ENCODE peak calls at places on chromosomes 5 and 9, in six cellular contexts. D is breast epithelium; A is CD8-positive, alpha-beta T cell; V is left ventricle myocardium inferior; I is psoas muscle; S is adrenal gland. B is an unnamed sample.

GRCh38 chr9:98191615-98192502 is 578 bp downstream of the CORO2A start:
- DNase-seq in D (no peak), A (peak; percentile 47), V (no peak), I (peak; percentile 59), S (no peak), B (peak; percentile 86)

GRCh38 chr9:99870126-99870525 is 36.3 kb upstream of the STX17 start:
- DNase-seq in D (no peak), A (no peak), V (no peak), I (no peak), S (no peak), B (no peak)

GRCh38 chr5:134101686-134102439 is 12.6 kb upstream of the TCF7 start:
- DNase-seq in D (no peak), A (peak; percentile 75), V (peak; percentile 57), I (peak; percentile 84), S (peak; percentile 71), B (peak; percentile 82)

GRCh38 chr5:93924628-93925027 is 183.2 kb upstream of the POU5F2 start:
- DNase-seq in D (no peak), A (no peak), V (no peak), I (no peak), S (no peak), B (no peak)

GRCh38 chr9:104869801-104870200 is 58.2 kb downstream of the ABCA1 start:
- DNase-seq in D (no peak), A (no peak), V (no peak), I (no peak), S (no peak), B (no peak)

GRCh38 chr5:172342907-172343306 is 59.3 kb upstream of the UBTD2 start:
- DNase-seq in D (no peak), A (no peak), V (no peak), I (no peak), S (no peak), B (no peak)

GRCh38 chr9:99515874-99516656 is 294.0 kb downstream of the SEC61B start:
- DNase-seq in D (no peak), A (no peak), V (no peak), I (no peak), S (no peak), B (no peak)

GRCh38 chr9:131461166-131461565 is 41.6 kb upstream of the POMT1 start:
- DNase-seq in D (peak; percentile 31), A (no peak), V (no peak), I (no peak), S (no peak), B (peak; percentile 46)

GRCh38 chr5:34616665-34617064 is 39.5 kb upstream of the RAI14 start:
- DNase-seq in D (no peak), A (no peak), V (no peak), I (no peak), S (no peak), B (no peak)

GRCh38 chr9:133604856-133605255 is 4.3 kb downstream of the FAM163B start:
- DNase-seq in D (no peak), A (no peak), V (no peak), I (peak; percentile 44), S (peak; percentile 77), B (no peak)
- H3K36me3 ChIP-seq in D (no peaks in the 10 kb centered on the region), A (no peaks in the 10 kb centered on the region), V (no peaks in the 10 kb centered on the region), I (no peaks in the 10 kb centered on the region), S (no peaks in the 10 kb centered on the region), B (no peaks in the 10 kb centered on the region)

DNA sequence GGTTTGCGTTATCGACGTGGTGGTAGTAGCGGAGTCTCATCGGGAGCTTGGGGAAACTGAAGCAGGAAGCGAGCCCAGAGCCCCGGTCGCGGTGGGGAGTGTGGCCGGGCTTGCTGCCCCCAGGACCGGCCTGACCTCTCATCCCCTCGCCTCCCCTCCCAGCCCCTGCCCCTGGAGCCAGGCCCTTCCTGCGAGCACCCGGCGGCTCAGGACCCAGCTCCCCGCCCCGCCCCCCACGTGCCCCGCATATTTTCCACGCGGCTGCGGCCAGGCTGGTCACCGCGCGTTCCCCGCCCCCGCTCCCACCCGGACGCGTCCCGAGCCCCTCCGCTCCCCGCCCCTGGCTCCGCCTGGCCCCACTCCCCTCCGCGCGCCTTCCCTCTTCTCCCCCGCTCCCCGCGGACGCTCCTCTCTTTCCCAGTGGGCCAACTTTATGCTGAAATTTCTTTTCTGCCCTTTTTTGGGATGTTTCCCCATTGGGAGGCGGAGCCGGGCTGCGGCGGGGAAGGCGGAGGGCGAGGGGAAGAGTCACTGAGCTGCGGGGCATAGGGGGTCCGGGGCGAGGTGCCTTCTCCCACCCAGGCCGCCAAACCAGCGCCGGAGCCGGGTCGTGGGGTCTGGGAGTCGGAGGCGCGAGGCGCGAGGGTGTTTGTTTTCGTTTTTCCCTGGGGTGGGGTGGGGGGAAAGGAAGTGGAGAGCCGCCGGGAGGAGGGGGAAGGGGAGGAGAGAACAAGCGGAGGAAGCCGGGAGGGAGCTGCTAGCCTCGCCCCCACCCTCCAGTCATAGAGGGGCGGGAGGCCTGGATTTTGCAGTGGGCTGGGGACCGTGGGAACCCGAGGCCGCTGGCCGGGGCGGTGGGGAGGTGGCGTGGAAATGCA is 961 bp upstream of the TPM2 start:
- DNase-seq in D (peak; percentile 76), A (no peak), V (peak; percentile 87), I (peak; percentile 90), S (peak; percentile 84), B (peak; percentile 83)
- H3K27ac ChIP-seq in D (peak overlapping the region; percentile 94), A (no peak overlapping the region), V (peak overlapping the region; percentile 98), I (peak overlapping the region; percentile 100), S (peak overlapping the region; percentile 79), B (peak overlapping the region; percentile 83)

GRCh38 chr5:77035950-77036349 is 5.7 kb downstream of the AGGF1 start:
- DNase-seq in D (no peak), A (no peak), V (no peak), I (no peak), S (no peak), B (no peak)
- H3K36me3 ChIP-seq in D (no peaks in the 10 kb centered on the region), A (peaks cover 21% of the 10 kb centered on the region), V (peaks cover 65% of the 10 kb centered on the region), I (peaks cover 71% of the 10 kb centered on the region), S (no peaks in the 10 kb centered on the region), B (peaks cover 68% of the 10 kb centered on the region)

DNA sequence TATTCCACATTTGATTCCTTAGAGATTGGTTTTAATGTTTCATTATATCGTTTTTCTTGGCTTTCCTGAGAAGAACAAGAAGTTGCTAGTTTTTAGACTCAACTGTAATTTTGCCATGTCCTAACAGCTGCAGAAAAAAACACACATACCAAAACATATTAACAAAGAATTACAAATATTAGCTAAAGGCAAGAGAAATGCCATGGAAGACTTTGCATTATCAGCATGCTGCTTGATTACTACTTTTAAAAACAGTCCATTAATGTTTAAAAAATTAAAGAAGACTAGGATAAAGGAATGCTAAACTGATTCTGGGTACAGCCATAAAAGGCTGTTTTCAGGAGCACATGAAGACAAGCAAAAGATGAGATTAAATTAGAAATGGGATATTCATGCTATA is 20.5 kb upstream of the IFNE start:
- DNase-seq in D (no peak), A (no peak), V (no peak), I (no peak), S (no peak), B (no peak)
- H3K27ac ChIP-seq in D (no peak overlapping the region), A (no peak overlapping the region), V (no peak overlapping the region), I (no peak overlapping the region), S (no peak overlapping the region), B (no peak overlapping the region)

DNA sequence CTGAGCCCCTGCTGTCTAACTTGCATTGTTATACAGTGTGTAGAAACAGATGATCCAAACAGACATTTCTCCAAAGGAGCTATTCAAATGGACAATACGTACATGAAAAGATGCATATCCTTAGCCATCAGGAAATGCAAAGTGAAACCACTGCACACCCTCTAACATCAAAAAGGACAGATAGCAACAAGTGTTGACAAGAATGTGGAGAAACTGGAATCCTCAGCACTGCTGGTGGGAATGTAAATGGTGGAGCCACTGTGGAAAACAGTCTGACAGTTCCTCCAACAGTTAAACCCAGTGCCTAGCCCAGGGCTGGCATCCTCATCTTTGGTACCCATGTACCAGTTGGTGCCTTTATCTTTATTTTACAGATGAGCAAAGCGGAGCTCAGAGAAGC is 8.5 kb downstream of the ORM2 start:
- DNase-seq in D (no peak), A (no peak), V (no peak), I (no peak), S (no peak), B (no peak)
- H3K36me3 ChIP-seq in D (no peaks in the 10 kb centered on the region), A (peaks cover 67% of the 10 kb centered on the region), V (peaks cover 59% of the 10 kb centered on the region), I (peaks cover 10% of the 10 kb centered on the region), S (no peaks in the 10 kb centered on the region), B (peaks cover 77% of the 10 kb centered on the region)

GRCh38 chr5:68287631-68287975 is 72.0 kb downstream of the PIK3R1 start:
- DNase-seq in D (no peak), A (no peak), V (no peak), I (no peak), S (no peak), B (no peak)
- H3K27ac ChIP-seq in D (peak overlapping the region; percentile 90), A (peak overlapping the region; percentile 40), V (peak overlapping the region; percentile 94), I (peak overlapping the region; percentile 95), S (peak overlapping the region; percentile 71), B (peak overlapping the region; percentile 80)

B was measured in upper lobe of right lung.